ENCODE peak calls at places on chromosomes 5 and 9, in nine cellular contexts. A is COR-L47; B is stimulated activated CD8-positive, alpha-beta memory T cell treated with anti-CD3 and anti-CD28 coated beads, Interleukin-15, amount 100 ng/mL, for 24 hours; O is kidney tubule cell; S is activated T-cell treated with anti-CD3 and anti-CD28 coated beads for 4 hours; K is HCEC 1CT; F is activated B cell treated with CpG ODN at 0.5 μM for 24 hours; Y is T-cell; R is HT1080. J is an unnamed sample.

GRCh38 chr5:112119969-112120368 is 299.1 kb downstream of the EPB41L4A start:
- DNase-seq in A (no peak), B (no peak), O (no peak), S (no peak), K (no peak), F (no peak), Y (no peak), R (no peak), J (no peak)

GRCh38 chr5:150675044-150675443 is 14.0 kb downstream of the MYOZ3 start:
- DNase-seq in A (no peak), B (no peak), O (no peak), S (no peak), K (no peak), F (no peak), Y (no peak), R (no peak), J (no peak)

GRCh38 chr5:66230551-66230950 is 86.5 kb downstream of the SREK1 start:
- DNase-seq in A (no peak), B (no peak), O (peak), S (no peak), K (peak), F (no peak), Y (no peak), R (peak), J (no peak)

GRCh38 chr9:93302586-93303257 is 118.8 kb downstream of the WNK2 start:
- DNase-seq in A (peak), B (no peak), O (peak), S (peak), K (peak), F (peak), Y (peak), R (peak), J (peak)

GRCh38 chr5:143479394-143479793 is 75.9 kb upstream of the NR3C1 start:
- DNase-seq in A (no peak), B (no peak), O (peak), S (no peak), K (no peak), F (no peak), Y (no peak), R (no peak), J (no peak)

GRCh38 chr9:100714372-100715099 is 136.7 kb downstream of the CAVIN4 start:
- DNase-seq in A (peak), B (peak), O (peak), S (peak), K (peak), F (no peak), Y (peak), R (peak), J (peak)

GRCh38 chr5:62143268-62144229 is 162.5 kb upstream of the KIF2A start:
- DNase-seq in A (peak), B (no peak), O (peak), S (no peak), K (peak), F (no peak), Y (no peak), R (peak), J (peak)

GRCh38 chr9:72579190-72579589 is 57.8 kb downstream of the TMC1 start:
- DNase-seq in A (no peak), B (no peak), O (peak), S (no peak), K (no peak), F (no peak), Y (no peak), R (peak), J (no peak)

GRCh38 chr9:96617439-96618185 is 2.0 kb downstream of the CDC14B start:
- DNase-seq in A (no peak), B (no peak), O (no peak), S (no peak), K (no peak), F (no peak), Y (no peak), R (no peak), J (no peak)

GRCh38 chr5:77073667-77074066 is 13.4 kb downstream of the ZBED3 start:
- DNase-seq in A (no peak), B (no peak), O (no peak), S (no peak), K (no peak), F (no peak), Y (no peak), R (no peak), J (no peak)

GRCh38 chr5:168356592-168356991 is 65.1 kb downstream of the WWC1 start:
- DNase-seq in A (peak), B (no peak), O (no peak), S (no peak), K (no peak), F (no peak), Y (no peak), R (no peak), J (no peak)

GRCh38 chr5:123285122-123286011 is 137.8 kb downstream of the CEP120 start:
- DNase-seq in A (no peak), B (no peak), O (no peak), S (no peak), K (no peak), F (no peak), Y (no peak), R (no peak), J (no peak)

GRCh38 chr5:139389701-139390638 is at the start of gene MZB1:
- DNase-seq in A (no peak), B (peak), O (no peak), S (peak), K (no peak), F (peak), Y (peak), R (no peak), J (no peak)

GRCh38 chr9:121783523-121784507 is 132.4 kb downstream of the DAB2IP start:
- DNase-seq in A (peak), B (no peak), O (no peak), S (no peak), K (no peak), F (no peak), Y (no peak), R (no peak), J (no peak)

GRCh38 chr9:25678147-25678666 is at the start of gene TUSC1:
- DNase-seq in A (peak), B (no peak), O (peak), S (no peak), K (no peak), F (peak), Y (no peak), R (peak), J (peak)

GRCh38 chr5:69415584-69415958 is 655 bp downstream of the MARVELD2 start:
- DNase-seq in A (peak), B (no peak), O (peak), S (no peak), K (no peak), F (no peak), Y (no peak), R (no peak), J (no peak)

GRCh38 chr5:141529873-141530272 is 41.0 kb downstream of the PCDHGC5 start:
- DNase-seq in A (no peak), B (no peak), O (no peak), S (no peak), K (no peak), F (no peak), Y (no peak), R (no peak), J (no peak)

GRCh38 chr5:88142801-88143692 is 125.6 kb downstream of the TMEM161B start:
- DNase-seq in A (no peak), B (no peak), O (no peak), S (no peak), K (peak), F (no peak), Y (no peak), R (no peak), J (no peak)

GRCh38 chr9:91837982-91838731 is 111.9 kb downstream of the ROR2 start:
- DNase-seq in A (peak), B (no peak), O (peak), S (no peak), K (no peak), F (no peak), Y (no peak), R (peak), J (peak)

GRCh38 chr5:131525805-131526204 is 109.2 kb downstream of the RAPGEF6 start:
- DNase-seq in A (no peak), B (no peak), O (no peak), S (no peak), K (peak), F (no peak), Y (no peak), R (no peak), J (no peak)

GRCh38 chr9:113628621-113629020 is 165.1 kb downstream of the RGS3 start:
- DNase-seq in A (no peak), B (no peak), O (no peak), S (no peak), K (no peak), F (no peak), Y (no peak), R (no peak), J (no peak)

GRCh38 chr9:92181296-92181695 is 66.1 kb upstream of the SPTLC1 start:
- DNase-seq in A (no peak), B (no peak), O (no peak), S (no peak), K (no peak), F (no peak), Y (no peak), R (no peak), J (no peak)